ENCODE peak calls at places on chromosomes 6 and 20, in five cellular contexts. S is neuronal stem cell, A is adrenal gland, R is cardiac muscle cell, P is tibial nerve. D is an unnamed sample.

GRCh38 chr6:12030993-12031550 is 19.0 kb downstream of the HIVEP1 start:
- DNase-seq in S (no peak), A (no peak), R (no peak), P (no peak), D (no peak)

GRCh38 chr6:108119212-108120141 is 44.9 kb upstream of the OSTM1 start:
- DNase-seq in S (peak; percentile 23), A (no peak), R (no peak), P (no peak), D (no peak)

GRCh38 chr20:31863296-31864085 is 6.8 kb downstream of the DUSP15 start:
- DNase-seq in S (no peak), A (no peak), R (no peak), P (no peak), D (no peak)

GRCh38 chr6:150346346-150346745 is 22.5 kb upstream of the IYD start:
- DNase-seq in S (no peak), A (no peak), R (peak; percentile 48), P (no peak), D (no peak)

GRCh38 chr6:37429352-37429750 is 3.7 kb upstream of the CMTR1 start:
- DNase-seq in S (no peak), A (no peak), R (no peak), P (no peak), D (no peak)

GRCh38 chr6:40958740-40959139 is 80.3 kb downstream of the UNC5CL start:
- DNase-seq in S (no peak), A (no peak), R (no peak), P (no peak), D (no peak)

GRCh38 chr20:42026599-42026998 is 408.4 kb upstream of the CHD6 start:
- DNase-seq in S (no peak), A (no peak), R (no peak), P (no peak), D (no peak)

GRCh38 chr6:132289761-132290160 is 111.5 kb downstream of the MOXD1 start:
- DNase-seq in S (no peak), A (no peak), R (peak; percentile 12), P (no peak), D (no peak)

GRCh38 chr6:106872044-106872443 is 102.5 kb downstream of the CD24 start:
- DNase-seq in S (no peak), A (no peak), R (no peak), P (no peak), D (no peak)

GRCh38 chr6:117491916-117492315 is 9.4 kb downstream of the DCBLD1 start:
- DNase-seq in S (no peak), A (no peak), R (no peak), P (no peak), D (no peak)

GRCh38 chr20:31934968-31935764 is 16.7 kb downstream of the PDRG1 start:
- DNase-seq in S (no peak), A (no peak), R (no peak), P (no peak), D (no peak)

GRCh38 chr6:14458669-14459266 is 341.2 kb downstream of the CD83 start:
- DNase-seq in S (no peak), A (no peak), R (peak; percentile 94), P (no peak), D (no peak)

GRCh38 chr20:45993197-45993951 is 15.3 kb upstream of the MMP9 start:
- DNase-seq in S (no peak), A (no peak), R (no peak), P (no peak), D (no peak)

GRCh38 chr6:113690255-113690956 is 166.7 kb upstream of the MARCKS start:
- DNase-seq in S (no peak), A (no peak), R (peak; percentile 84), P (no peak), D (no peak)

GRCh38 chr20:64080813-64081619 is 1.1 kb downstream of the OPRL1 start:
- DNase-seq in S (no peak), A (no peak), R (no peak), P (no peak), D (no peak)

GRCh38 chr6:152428126-152428525 is 209.0 kb downstream of the SYNE1 start:
- DNase-seq in S (no peak), A (no peak), R (peak; percentile 55), P (no peak), D (no peak)

GRCh38 chr6:110043366-110043994 is 65.4 kb downstream of the GPR6 start:
- DNase-seq in S (no peak), A (no peak), R (no peak), P (no peak), D (no peak)

GRCh38 chr6:20266851-20267608 is 54.8 kb upstream of the MBOAT1 start:
- DNase-seq in S (no peak), A (no peak), R (no peak), P (no peak), D (peak; percentile 14)

GRCh38 chr6:3218266-3218665 is 9.2 kb downstream of the TUBB2B start:
- DNase-seq in S (no peak), A (no peak), R (no peak), P (no peak), D (no peak)

GRCh38 chr6:3221579-3221978 is 5.9 kb downstream of the TUBB2B start:
- DNase-seq in S (no peak), A (no peak), R (no peak), P (no peak), D (no peak)

GRCh38 chr6:3222506-3223038 is 4.9 kb downstream of the TUBB2B start:
- DNase-seq in S (no peak), A (no peak), R (no peak), P (no peak), D (no peak)

GRCh38 chr6:3217286-3217685 is 10.2 kb downstream of the TUBB2B start:
- DNase-seq in S (no peak), A (no peak), R (no peak), P (no peak), D (no peak)

DNA sequence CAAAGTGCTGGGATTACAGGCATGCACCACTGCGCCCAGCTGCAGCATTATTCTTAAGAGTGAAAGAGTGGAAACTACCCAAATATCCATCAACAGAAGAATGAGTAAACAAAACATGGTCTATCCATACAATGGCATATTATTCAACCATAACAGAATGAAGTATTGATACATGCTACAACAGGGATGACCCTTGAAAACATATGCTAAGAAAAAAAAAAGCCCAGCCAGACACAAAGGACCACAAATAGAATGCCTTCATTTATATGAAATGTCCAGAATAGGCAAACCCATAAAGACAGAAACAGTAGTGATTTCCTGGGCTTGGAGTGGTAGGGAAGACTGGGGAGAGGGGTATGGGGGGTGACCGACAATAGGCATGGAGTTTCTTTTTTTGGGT is 7.1 kb downstream of the TUBB2B start:
- DNase-seq in S (no peak), A (no peak), R (no peak), P (no peak), D (no peak)
- H3K27ac ChIP-seq in S (no peak overlapping the region), A (no peak overlapping the region), R (no peak overlapping the region), P (no peak overlapping the region), D (no peak overlapping the region)

GRCh38 chr6:161336479-161336878 is 62.6 kb upstream of the AGPAT4 start:
- DNase-seq in S (no peak), A (no peak), R (no peak), P (no peak), D (no peak)
- H3K4me1 ChIP-seq in S (no peaks in the 10 kb centered on the region), A (no peaks in the 10 kb centered on the region), R (no peaks in the 10 kb centered on the region), P (no peaks in the 10 kb centered on the region), D (no peaks in the 10 kb centered on the region)

GRCh38 chr6:54262499-54262898 is 45.7 kb upstream of the TINAG start:
- DNase-seq in S (no peak), A (no peak), R (no peak), P (no peak), D (no peak)
- H3K27ac ChIP-seq in S (no peak overlapping the region), A (no peak overlapping the region), R (no peak overlapping the region), P (no peak overlapping the region), D (no peak overlapping the region)

DNA sequence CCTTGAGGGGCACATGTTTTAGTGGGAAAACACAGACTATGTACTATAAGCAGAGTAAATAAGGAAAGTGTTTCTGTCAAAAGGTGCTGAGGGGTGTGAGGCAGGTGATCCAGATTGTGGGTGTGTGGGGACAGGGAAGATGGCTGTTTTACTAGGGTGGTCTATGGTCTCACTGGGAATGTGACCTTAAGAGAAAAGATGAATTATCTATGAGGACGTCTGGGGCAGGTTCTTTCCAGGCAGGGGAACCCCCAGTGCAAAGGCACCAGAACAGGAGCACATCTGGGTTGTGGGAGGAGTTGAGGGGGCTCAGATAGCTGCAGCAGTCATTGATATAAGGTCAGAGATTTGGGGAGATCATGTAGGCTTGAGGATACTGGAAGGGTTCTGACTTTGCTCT is 18.2 kb upstream of the POLR1H start:
- DNase-seq in S (no peak), A (no peak), R (no peak), P (no peak), D (no peak)
- H3K4me1 ChIP-seq in S (no peaks in the 10 kb centered on the region), A (no peaks in the 10 kb centered on the region), R (no peaks in the 10 kb centered on the region), P (no peaks in the 10 kb centered on the region), D (no peaks in the 10 kb centered on the region)

GRCh38 chr6:130369821-130370220 is 4.0 kb downstream of the TMEM200A start:
- DNase-seq in S (no peak), A (no peak), R (no peak), P (no peak), D (no peak)

GRCh38 chr6:130367767-130368166 is 1.9 kb downstream of the TMEM200A start:
- DNase-seq in S (no peak), A (no peak), R (no peak), P (no peak), D (no peak)

GRCh38 chr6:130365166-130366010 is 429 bp upstream of the TMEM200A start:
- DNase-seq in S (peak; percentile 73), A (peak; percentile 77), R (peak; percentile 73), P (peak; percentile 48), D (peak; percentile 31)

GRCh38 chr6:130364224-130364780 is 1.5 kb upstream of the TMEM200A start:
- DNase-seq in S (no peak), A (no peak), R (no peak), P (no peak), D (no peak)

DNA sequence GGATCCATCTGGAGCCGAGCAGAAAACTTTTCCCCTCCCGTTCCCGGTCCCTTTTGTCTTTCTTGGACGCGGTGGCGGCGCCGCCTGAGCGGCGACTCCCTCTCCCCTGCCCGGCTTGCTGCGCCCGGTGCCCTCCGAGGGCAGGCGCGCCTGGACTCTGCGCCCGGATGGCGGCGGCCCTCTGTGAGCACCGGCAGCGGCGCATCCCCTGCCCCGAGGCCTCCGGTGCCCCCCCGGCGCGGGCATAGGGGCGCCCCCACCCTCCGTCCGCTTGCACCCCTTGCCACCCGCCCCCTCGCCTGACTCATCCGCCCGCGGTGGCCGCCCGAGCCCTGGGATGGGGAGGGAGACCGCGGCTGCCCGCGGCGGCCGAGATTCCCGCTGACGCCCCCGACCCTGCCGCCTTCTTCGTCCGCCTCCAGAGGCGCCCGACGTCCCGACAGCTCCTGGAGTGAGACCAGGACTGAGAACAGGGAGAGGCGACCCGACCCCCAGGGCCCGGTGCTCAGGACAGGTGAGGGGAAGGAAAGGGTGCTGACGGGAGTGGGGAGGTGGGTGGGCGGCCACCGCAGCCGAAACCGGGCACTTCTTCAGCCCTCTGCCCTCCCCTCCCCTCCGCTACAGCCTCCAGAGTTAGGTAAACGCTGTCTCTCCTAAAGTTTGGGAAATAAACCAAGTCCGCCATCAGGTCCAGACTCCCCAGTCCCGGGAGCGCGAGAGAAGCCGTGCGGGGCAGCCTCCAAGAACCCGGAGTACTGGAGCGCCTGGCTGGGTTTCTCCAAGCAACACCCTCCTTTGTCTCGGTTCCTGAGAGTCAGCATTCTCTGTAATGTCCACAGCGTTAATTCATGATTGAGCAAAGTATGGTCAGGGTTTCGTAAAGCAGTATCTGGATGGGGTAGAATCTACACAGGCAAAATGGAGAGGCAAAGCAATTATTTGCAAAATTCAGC is at the start of gene TMEM200A:
- DNase-seq in S (peak; percentile 49), A (peak; percentile 61), R (peak; percentile 75), P (peak; percentile 45), D (peak; percentile 14)
- H3K27ac ChIP-seq in S (peak within 1 kb of the TSS; percentile 56), A (peak within 1 kb of the TSS; percentile 74), R (no peak within 1 kb of the TSS), P (peak within 1 kb of the TSS; percentile 84), D (peak within 1 kb of the TSS; percentile 1)